ENCODE peak calls at places on chromosome 4, in five cellular contexts. One of them, this sample, is unnamed.
A peak's percentile ranks its signal among the peaks of the same experiment; 100 is the strongest.

GRCh38 chr4:110475881-110476818 is at the start of gene ENPEP:
- DNase-seq in MM.1S: no peak
- DNase-seq in tibial nerve: no peak
- DNase-seq in BE2C: no peak
- DNase-seq in Caco-2: no peak
- DNase-seq in this sample: no peak

GRCh38 chr4:3037957-3038451 is 36.3 kb downstream of the HTT-AS start:
- DNase-seq in MM.1S: peak; percentile 23
- DNase-seq in tibial nerve: no peak
- DNase-seq in BE2C: no peak
- DNase-seq in Caco-2: no peak
- DNase-seq in this sample: no peak

GRCh38 chr4:85762204-85762884 is 287.4 kb downstream of the ARHGAP24 start:
- DNase-seq in MM.1S: no peak
- DNase-seq in tibial nerve: no peak
- DNase-seq in BE2C: no peak
- DNase-seq in Caco-2: no peak
- DNase-seq in this sample: no peak

GRCh38 chr4:61714387-61714890 is 514.3 kb downstream of the ADGRL3 start:
- DNase-seq in MM.1S: no peak
- DNase-seq in tibial nerve: no peak
- DNase-seq in BE2C: no peak
- DNase-seq in Caco-2: no peak
- DNase-seq in this sample: no peak

GRCh38 chr4:112416464-112416863 is 99.5 kb downstream of the NEUROG2 start:
- DNase-seq in MM.1S: no peak
- DNase-seq in tibial nerve: no peak
- DNase-seq in BE2C: no peak
- DNase-seq in Caco-2: no peak
- DNase-seq in this sample: no peak

GRCh38 chr4:87071401-87071800 is 136.6 kb downstream of the AFF1 start:
- DNase-seq in MM.1S: no peak
- DNase-seq in tibial nerve: no peak
- DNase-seq in BE2C: peak; percentile 40
- DNase-seq in Caco-2: no peak
- DNase-seq in this sample: no peak

GRCh38 chr4:187413564-187414358 is 581.8 kb upstream of the ZFP42 start:
- DNase-seq in MM.1S: no peak
- DNase-seq in tibial nerve: no peak
- DNase-seq in BE2C: no peak
- DNase-seq in Caco-2: no peak
- DNase-seq in this sample: no peak

GRCh38 chr4:107743532-107743931 is 23.5 kb upstream of the PAPSS1 start:
- DNase-seq in MM.1S: peak; percentile 60
- DNase-seq in tibial nerve: no peak
- DNase-seq in BE2C: no peak
- DNase-seq in Caco-2: no peak
- DNase-seq in this sample: no peak

GRCh38 chr4:142435599-142436235 is 410.4 kb downstream of the INPP4B start:
- DNase-seq in MM.1S: no peak
- DNase-seq in tibial nerve: no peak
- DNase-seq in BE2C: peak; percentile 50
- DNase-seq in Caco-2: peak; percentile 21
- DNase-seq in this sample: peak; percentile 7

GRCh38 chr4:151957163-151957562 is 196.4 kb upstream of the GATB start:
- DNase-seq in MM.1S: no peak
- DNase-seq in tibial nerve: no peak
- DNase-seq in BE2C: no peak
- DNase-seq in Caco-2: peak; percentile 90
- DNase-seq in this sample: peak; percentile 15

GRCh38 chr4:15420642-15421041 is 7.2 kb upstream of the C1QTNF7 start:
- DNase-seq in MM.1S: no peak
- DNase-seq in tibial nerve: no peak
- DNase-seq in BE2C: no peak
- DNase-seq in Caco-2: no peak
- DNase-seq in this sample: no peak

GRCh38 chr4:2930821-2931764 is 32.1 kb downstream of the NOP14 start:
- DNase-seq in MM.1S: no peak
- DNase-seq in tibial nerve: no peak
- DNase-seq in BE2C: no peak
- DNase-seq in Caco-2: peak; percentile 42
- DNase-seq in this sample: peak; percentile 20

GRCh38 chr4:164926301-164926700 is 49.3 kb downstream of the APELA start:
- DNase-seq in MM.1S: no peak
- DNase-seq in tibial nerve: no peak
- DNase-seq in BE2C: no peak
- DNase-seq in Caco-2: no peak
- DNase-seq in this sample: no peak

GRCh38 chr4:7426525-7427171 is 8.1 kb downstream of the PSAPL1 start:
- DNase-seq in MM.1S: no peak
- DNase-seq in tibial nerve: no peak
- DNase-seq in BE2C: no peak
- DNase-seq in Caco-2: no peak
- DNase-seq in this sample: no peak

GRCh38 chr4:7658297-7659204 is 223.8 kb upstream of the PSAPL1 start:
- DNase-seq in MM.1S: no peak
- DNase-seq in tibial nerve: no peak
- DNase-seq in BE2C: no peak
- DNase-seq in Caco-2: no peak
- DNase-seq in this sample: no peak

GRCh38 chr4:72314869-72315268 is 254.2 kb downstream of the ADAMTS3 start:
- DNase-seq in MM.1S: no peak
- DNase-seq in tibial nerve: no peak
- DNase-seq in BE2C: no peak
- DNase-seq in Caco-2: no peak
- DNase-seq in this sample: peak; percentile 50

GRCh38 chr4:147975902-147976301 is 244.0 kb downstream of the ARHGAP10 start:
- DNase-seq in MM.1S: no peak
- DNase-seq in tibial nerve: no peak
- DNase-seq in BE2C: no peak
- DNase-seq in Caco-2: no peak
- DNase-seq in this sample: no peak

GRCh38 chr4:139901516-139902327 is 236.1 kb downstream of the MGST2 start:
- DNase-seq in MM.1S: no peak
- DNase-seq in tibial nerve: no peak
- DNase-seq in BE2C: no peak
- DNase-seq in Caco-2: no peak
- DNase-seq in this sample: peak; percentile 47

GRCh38 chr4:26021417-26022345 is 107.7 kb downstream of the SMIM20 start:
- DNase-seq in MM.1S: no peak
- DNase-seq in tibial nerve: no peak
- DNase-seq in BE2C: no peak
- DNase-seq in Caco-2: no peak
- DNase-seq in this sample: no peak

GRCh38 chr4:149203256-149204001 is 612.2 kb downstream of the IQCM start:
- DNase-seq in MM.1S: no peak
- DNase-seq in tibial nerve: no peak
- DNase-seq in BE2C: peak; percentile 13
- DNase-seq in Caco-2: no peak
- DNase-seq in this sample: no peak

GRCh38 chr4:168218663-168219062 is 99.9 kb downstream of the DDX60 start:
- DNase-seq in MM.1S: no peak
- DNase-seq in tibial nerve: no peak
- DNase-seq in BE2C: no peak
- DNase-seq in Caco-2: no peak
- DNase-seq in this sample: no peak

GRCh38 chr4:2623442-2623841 is 87.0 kb downstream of the FAM193A start:
- DNase-seq in MM.1S: no peak
- DNase-seq in tibial nerve: no peak
- DNase-seq in BE2C: no peak
- DNase-seq in Caco-2: no peak
- DNase-seq in this sample: no peak

GRCh38 chr4:36206012-36206411 is 38.3 kb downstream of the ARAP2 start:
- DNase-seq in MM.1S: no peak
- DNase-seq in tibial nerve: no peak
- DNase-seq in BE2C: no peak
- DNase-seq in Caco-2: no peak
- DNase-seq in this sample: no peak

GRCh38 chr4:33104190-33104773 is 2384.1 kb downstream of the PCDH7 start:
- DNase-seq in MM.1S: peak; percentile 67
- DNase-seq in tibial nerve: no peak
- DNase-seq in BE2C: no peak
- DNase-seq in Caco-2: no peak
- DNase-seq in this sample: no peak

GRCh38 chr4:166675411-166675810 is 558.9 kb downstream of the SPOCK3 start:
- DNase-seq in MM.1S: no peak
- DNase-seq in tibial nerve: peak; percentile 13
- DNase-seq in BE2C: no peak
- DNase-seq in Caco-2: no peak
- DNase-seq in this sample: no peak

GRCh38 chr4:8915201-8916200 is 43.9 kb upstream of the HMX1 start:
- DNase-seq in MM.1S: no peak
- DNase-seq in tibial nerve: no peak
- DNase-seq in BE2C: no peak
- DNase-seq in Caco-2: no peak
- DNase-seq in this sample: no peak

GRCh38 chr4:185657191-185657590 is 121.9 kb upstream of the PDLIM3 start:
- DNase-seq in MM.1S: no peak
- DNase-seq in tibial nerve: no peak
- DNase-seq in BE2C: no peak
- DNase-seq in Caco-2: no peak
- DNase-seq in this sample: no peak

GRCh38 chr4:30380404-30380998 is 339.7 kb upstream of the PCDH7 start:
- DNase-seq in MM.1S: peak; percentile 80
- DNase-seq in tibial nerve: no peak
- DNase-seq in BE2C: peak; percentile 58
- DNase-seq in Caco-2: peak; percentile 71
- DNase-seq in this sample: peak; percentile 68

GRCh38 chr4:83128235-83128929 is 13.9 kb upstream of the PLAC8 start:
- DNase-seq in MM.1S: no peak
- DNase-seq in tibial nerve: no peak
- DNase-seq in BE2C: no peak
- DNase-seq in Caco-2: no peak
- DNase-seq in this sample: no peak
- H3K4me1 ChIP-seq in MM.1S: peaks cover 8% of the 10 kb centered on the region
- H3K4me1 ChIP-seq in tibial nerve: no peaks in the 10 kb centered on the region
- H3K4me1 ChIP-seq in BE2C: no peaks in the 10 kb centered on the region
- H3K4me1 ChIP-seq in Caco-2: no peaks in the 10 kb centered on the region
- H3K4me1 ChIP-seq in this sample: no peaks in the 10 kb centered on the region

GRCh38 chr4:145812902-145813301 is 125.7 kb downstream of the ZNF827 start:
- DNase-seq in MM.1S: no peak
- DNase-seq in tibial nerve: no peak
- DNase-seq in BE2C: no peak
- DNase-seq in Caco-2: no peak
- DNase-seq in this sample: no peak
- H3K36me3 ChIP-seq in MM.1S: no peaks in the 10 kb centered on the region
- H3K36me3 ChIP-seq in tibial nerve: no peaks in the 10 kb centered on the region
- H3K36me3 ChIP-seq in BE2C: peaks cover 3% of the 10 kb centered on the region
- H3K36me3 ChIP-seq in Caco-2: no peaks in the 10 kb centered on the region
- H3K36me3 ChIP-seq in this sample: peaks cover 6% of the 10 kb centered on the region

GRCh38 chr4:124713213-124713592 is 671 bp upstream of the ANKRD50 start:
- DNase-seq in MM.1S: peak; percentile 66
- DNase-seq in tibial nerve: peak; percentile 35
- DNase-seq in BE2C: peak; percentile 88
- DNase-seq in Caco-2: peak; percentile 84
- DNase-seq in this sample: peak; percentile 59
- H3K4me3 ChIP-seq in MM.1S: peak overlapping the region; percentile 68
- H3K4me3 ChIP-seq in tibial nerve: peak overlapping the region; percentile 64
- H3K4me3 ChIP-seq in BE2C: peak overlapping the region; percentile 91
- H3K4me3 ChIP-seq in Caco-2: peak overlapping the region; percentile 82
- H3K4me3 ChIP-seq in this sample: peak overlapping the region; percentile 67

GRCh38 chr4:113617195-113617594 is 144.3 kb downstream of the CAMK2D start:
- DNase-seq in MM.1S: no peak
- DNase-seq in tibial nerve: no peak
- DNase-seq in BE2C: no peak
- DNase-seq in Caco-2: no peak
- DNase-seq in this sample: no peak

GRCh38 chr4:113621633-113622032 is 139.9 kb downstream of the CAMK2D start:
- DNase-seq in MM.1S: no peak
- DNase-seq in tibial nerve: no peak
- DNase-seq in BE2C: no peak
- DNase-seq in Caco-2: no peak
- DNase-seq in this sample: no peak

GRCh38 chr4:113623274-113623894 is 138.2 kb downstream of the CAMK2D start:
- DNase-seq in MM.1S: no peak
- DNase-seq in tibial nerve: no peak
- DNase-seq in BE2C: no peak
- DNase-seq in Caco-2: no peak
- DNase-seq in this sample: no peak

GRCh38 chr4:113618205-113618604 is 143.3 kb downstream of the CAMK2D start:
- DNase-seq in MM.1S: no peak
- DNase-seq in tibial nerve: no peak
- DNase-seq in BE2C: no peak
- DNase-seq in Caco-2: no peak
- DNase-seq in this sample: no peak

DNA sequence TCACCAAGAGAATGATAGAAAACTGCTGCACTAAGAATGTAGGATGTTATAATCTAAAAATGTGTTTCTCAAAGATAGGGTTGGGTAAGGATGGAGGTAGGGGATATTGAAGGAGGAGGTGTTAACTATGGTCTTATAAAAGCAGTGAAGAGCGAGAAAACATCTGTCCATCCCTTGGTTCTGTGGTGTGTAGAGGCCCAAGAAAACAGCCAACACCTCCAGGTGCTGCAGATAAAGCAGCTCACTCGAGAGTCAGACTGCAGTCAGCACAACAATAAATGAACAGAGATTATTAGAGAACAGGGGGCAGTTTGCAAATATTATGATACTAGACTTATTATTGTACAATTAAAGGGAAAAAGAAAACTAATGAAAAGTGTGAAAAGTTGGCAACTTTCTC is 141.5 kb downstream of the CAMK2D start:
- DNase-seq in MM.1S: no peak
- DNase-seq in tibial nerve: no peak
- DNase-seq in BE2C: no peak
- DNase-seq in Caco-2: no peak
- DNase-seq in this sample: no peak
- H3K4me1 ChIP-seq in MM.1S: no peaks in the 10 kb centered on the region
- H3K4me1 ChIP-seq in tibial nerve: peaks cover 29% of the 10 kb centered on the region
- H3K4me1 ChIP-seq in BE2C: peaks cover 25% of the 10 kb centered on the region
- H3K4me1 ChIP-seq in Caco-2: no peaks in the 10 kb centered on the region
- H3K4me1 ChIP-seq in this sample: no peaks in the 10 kb centered on the region